ENCODE peak calls at places on chromosomes 13 and 19, in seven cellular contexts. V, B, K, F, G, O and D are unnamed samples.

GRCh38 chr13:113493315-113493951 is 2.9 kb upstream of the DCUN1D2 start:
- DNase-seq in O (no peak), G (no peak), V (no peak), K (peak; percentile 96), B (peak; percentile 92), F (no peak), D (no peak)

GRCh38 chr19:35030257-35031071 is at the start of gene SCN1B:
- DNase-seq in K (peak; percentile 33), F (peak; percentile 67), O (peak; percentile 73), V (no peak), B (peak; percentile 60), G (peak; percentile 83), D (no peak)

GRCh38 chr13:98976941-98977340 is 923 bp downstream of the DOCK9 start:
- DNase-seq in G (no peak), V (no peak), B (no peak), F (no peak), K (peak; percentile 59), O (no peak), D (no peak)

GRCh38 chr13:113668491-113668971 is 1.5 kb downstream of the GRK1 start:
- DNase-seq in K (no peak), G (peak; percentile 9), O (no peak), F (no peak), B (no peak), V (peak; percentile 8), D (no peak)

GRCh38 chr19:7970716-7971448 is 27.4 kb upstream of the TIMM44 start:
- DNase-seq in O (no peak), V (no peak), G (no peak), B (peak; percentile 76), K (no peak), F (peak; percentile 29), D (no peak)

GRCh38 chr19:44886141-44886540 is 4.9 kb upstream of the TOMM40 start:
- DNase-seq in V (no peak), B (no peak), G (no peak), F (no peak), K (no peak), O (no peak), D (no peak)

GRCh38 chr13:97911311-97912138 is 42.0 kb upstream of the IPO5 start:
- DNase-seq in F (peak; percentile 28), O (no peak), G (no peak), B (peak; percentile 59), K (peak; percentile 25), V (no peak), D (no peak)

GRCh38 chr13:99687728-99688397 is 186.6 kb downstream of the TM9SF2 start:
- DNase-seq in O (no peak), G (no peak), B (no peak), V (no peak), F (no peak), K (peak; percentile 52), D (no peak)

GRCh38 chr19:35346193-35347052 is 1.3 kb upstream of the FFAR1 start:
- DNase-seq in V (no peak), F (peak; percentile 10), G (no peak), B (no peak), K (no peak), O (no peak), D (no peak)

GRCh38 chr13:70128098-70128497 is 19.8 kb upstream of the KLHL1 start:
- DNase-seq in V (no peak), K (no peak), F (no peak), B (no peak), O (no peak), G (no peak), D (no peak)

GRCh38 chr19:55179570-55180484 is at the start of gene SYT5:
- DNase-seq in F (peak; percentile 57), O (peak; percentile 48), V (no peak), K (no peak), B (peak; percentile 64), G (peak; percentile 67), D (no peak)

GRCh38 chr13:78977311-78977710 is 318.4 kb upstream of the OBI1 start:
- DNase-seq in F (no peak), V (no peak), G (no peak), B (peak; percentile 26), O (no peak), K (no peak), D (no peak)

GRCh38 chr19:56864443-56865125 is 24.1 kb upstream of the PEG3 start:
- DNase-seq in F (no peak), B (no peak), G (no peak), K (no peak), O (peak; percentile 29), V (no peak), D (no peak)

GRCh38 chr13:99907038-99907437 is 64.5 kb downstream of the ZIC5 start:
- DNase-seq in V (no peak), K (no peak), F (no peak), G (no peak), O (no peak), B (no peak), D (no peak)

GRCh38 chr13:26993780-26994179 is 177.8 kb downstream of the USP12 start:
- DNase-seq in B (no peak), K (no peak), G (no peak), F (no peak), O (no peak), V (no peak), D (no peak)

GRCh38 chr19:50008532-50008931 is 16.6 kb downstream of the VRK3 start:
- DNase-seq in B (no peak), K (no peak), F (no peak), G (no peak), V (no peak), O (no peak), D (no peak)

GRCh38 chr19:12940897-12941296 is 2.5 kb downstream of the CALR start:
- DNase-seq in V (no peak), F (no peak), K (no peak), G (no peak), B (no peak), O (no peak), D (no peak)
- H3K4me1 ChIP-seq in V (no peaks in the 10 kb centered on the region), F (peaks cover 63% of the 10 kb centered on the region), K (peaks cover 31% of the 10 kb centered on the region), G (peaks cover 23% of the 10 kb centered on the region), B (peaks cover 32% of the 10 kb centered on the region), O (peaks cover 76% of the 10 kb centered on the region), D (peaks cover 29% of the 10 kb centered on the region)

GRCh38 chr19:47267350-47267759 is 7.3 kb upstream of the INAFM1 start:
- DNase-seq in B (no peak), V (no peak), G (peak; percentile 69), K (no peak), F (no peak), O (no peak), D (no peak)

GRCh38 chr19:47268028-47268427 is 6.7 kb upstream of the INAFM1 start:
- DNase-seq in K (no peak), V (no peak), F (no peak), G (no peak), O (no peak), B (no peak), D (no peak)

GRCh38 chr19:47269596-47269995 is 5.1 kb upstream of the INAFM1 start:
- DNase-seq in V (no peak), K (no peak), B (no peak), G (no peak), O (no peak), F (no peak), D (no peak)

GRCh38 chr19:47264629-47265028 is 8.3 kb downstream of the CCDC9 start:
- DNase-seq in K (no peak), F (no peak), G (peak; percentile 54), B (no peak), O (no peak), V (no peak), D (no peak)

DNA sequence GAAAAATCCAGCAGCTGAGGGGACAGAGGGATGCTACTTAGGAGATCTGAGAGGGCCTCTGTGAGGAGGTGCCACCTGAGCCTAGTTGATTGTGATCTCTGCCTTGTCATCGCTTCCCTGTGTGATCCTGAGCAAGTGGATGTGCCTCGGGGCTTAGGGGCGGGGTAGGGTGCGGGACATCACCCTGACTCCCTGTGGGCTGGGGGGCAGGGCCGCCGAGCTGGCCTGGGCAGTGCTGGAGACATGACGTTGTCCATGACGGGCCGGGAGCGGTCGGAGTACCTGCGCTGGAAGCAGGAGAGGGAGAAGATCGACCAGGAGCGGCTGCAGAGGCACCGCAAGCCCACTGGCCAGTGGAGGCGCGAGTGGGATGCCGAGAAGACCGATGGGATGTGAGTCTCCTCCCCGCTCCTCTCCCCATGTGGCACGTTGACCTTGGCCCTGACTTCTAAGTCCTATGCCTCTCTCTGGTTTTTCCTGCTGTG is 8.2 kb upstream of the INAFM1 start:
- DNase-seq in G (peak; percentile 55), F (no peak), B (no peak), O (no peak), K (no peak), V (no peak), D (no peak)
- H3K27ac ChIP-seq in G (no peak overlapping the region), F (no peak overlapping the region), B (no peak overlapping the region), O (no peak overlapping the region), K (no peak overlapping the region), V (no peak overlapping the region), D (no peak overlapping the region)

GRCh38 chr19:46620716-46621115 is 4.2 kb downstream of the PTGIR start:
- DNase-seq in V (no peak), K (peak; percentile 66), G (peak; percentile 29), F (no peak), B (no peak), O (no peak), D (no peak)
- H3K4me1 ChIP-seq in V (no peaks in the 10 kb centered on the region), K (peaks cover 34% of the 10 kb centered on the region), G (peaks cover 24% of the 10 kb centered on the region), F (peaks cover 42% of the 10 kb centered on the region), B (no peaks in the 10 kb centered on the region), O (peaks cover 84% of the 10 kb centered on the region), D (peaks cover 51% of the 10 kb centered on the region)

GRCh38 chr19:29963576-29963975 is 21.5 kb downstream of the URI1 start:
- DNase-seq in V (no peak), G (no peak), K (no peak), B (no peak), O (no peak), F (no peak), D (no peak)

GRCh38 chr19:29967623-29968022 is 25.6 kb downstream of the URI1 start:
- DNase-seq in B (no peak), V (no peak), K (peak; percentile 30), O (no peak), F (no peak), G (no peak), D (no peak)

GRCh38 chr19:29966594-29967249 is 24.7 kb downstream of the URI1 start:
- DNase-seq in O (no peak), V (no peak), F (no peak), B (peak; percentile 8), G (no peak), K (peak; percentile 6), D (no peak)

GRCh38 chr19:29964171-29964570 is 22.1 kb downstream of the URI1 start:
- DNase-seq in B (no peak), G (no peak), K (no peak), O (no peak), V (no peak), F (no peak), D (no peak)

DNA sequence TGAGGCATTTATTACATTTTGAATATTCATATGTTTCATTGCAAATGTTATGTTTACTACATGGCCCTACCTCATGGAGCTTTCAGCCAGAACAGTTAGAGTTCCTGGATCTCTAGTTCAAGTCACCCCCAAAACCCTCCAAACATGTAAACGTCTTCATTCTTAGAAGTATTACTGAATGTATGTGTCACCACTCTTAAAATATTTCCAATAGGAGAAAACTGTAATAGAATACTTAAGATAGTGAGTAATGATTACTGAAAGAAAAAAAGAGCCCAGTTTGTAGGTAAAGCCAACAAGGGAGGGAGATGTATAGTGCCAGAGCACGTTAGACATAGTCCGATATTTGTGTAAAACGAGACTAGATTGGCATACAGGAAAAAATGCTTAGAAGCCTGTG is 23.5 kb downstream of the URI1 start:
- DNase-seq in B (peak; percentile 66), O (no peak), V (no peak), F (no peak), K (peak; percentile 81), G (no peak), D (no peak)
- H3K27ac ChIP-seq in B (peak overlapping the region; percentile 38), O (no peak overlapping the region), V (no peak overlapping the region), F (no peak overlapping the region), K (peak overlapping the region; percentile 44), G (no peak overlapping the region), D (no peak overlapping the region)